ENCODE peak calls at places on chromosome 13, in five cellular contexts. One of them, this sample, is unnamed.

GRCh38 chr13:113926301-113926761 is 47.5 kb downstream of the C13orf46 start:
- DNase-seq in HT1080: no peak
- DNase-seq in ELR: no peak
- DNase-seq in KG1: no peak
- DNase-seq in suprapubic skin: peak
- DNase-seq in this sample: no peak

GRCh38 chr13:64798422-64798821 is 2431.7 kb downstream of the PCDH9 start:
- DNase-seq in ELR: no peak
- DNase-seq in suprapubic skin: no peak
- DNase-seq in KG1: no peak
- DNase-seq in HT1080: no peak
- DNase-seq in this sample: no peak

GRCh38 chr13:90105276-90105675 is 1242.2 kb upstream of the MIR17HG start:
- DNase-seq in ELR: peak
- DNase-seq in KG1: no peak
- DNase-seq in suprapubic skin: no peak
- DNase-seq in HT1080: peak
- DNase-seq in this sample: no peak

GRCh38 chr13:104098421-104098820 is 1032.2 kb upstream of the SLC10A2 start:
- DNase-seq in ELR: no peak
- DNase-seq in KG1: no peak
- DNase-seq in suprapubic skin: no peak
- DNase-seq in HT1080: no peak
- DNase-seq in this sample: peak

GRCh38 chr13:111317042-111317550 is 3.3 kb upstream of the TEX29 start:
- DNase-seq in suprapubic skin: no peak
- DNase-seq in ELR: no peak
- DNase-seq in KG1: no peak
- DNase-seq in HT1080: no peak
- DNase-seq in this sample: no peak

GRCh38 chr13:48738261-48738755 is 84.6 kb downstream of the CYSLTR2 start:
- DNase-seq in suprapubic skin: no peak
- DNase-seq in KG1: no peak
- DNase-seq in HT1080: no peak
- DNase-seq in ELR: no peak
- DNase-seq in this sample: no peak

GRCh38 chr13:109687559-109688448 is 98.6 kb downstream of the IRS2 start:
- DNase-seq in suprapubic skin: no peak
- DNase-seq in KG1: no peak
- DNase-seq in ELR: no peak
- DNase-seq in HT1080: no peak
- DNase-seq in this sample: no peak

GRCh38 chr13:28100149-28101121 is at the start of gene FLT3:
- DNase-seq in HT1080: peak
- DNase-seq in suprapubic skin: no peak
- DNase-seq in ELR: peak
- DNase-seq in KG1: peak
- DNase-seq in this sample: peak

GRCh38 chr13:99378985-99379734 is 72.0 kb upstream of the GPR183 start:
- DNase-seq in ELR: no peak
- DNase-seq in HT1080: no peak
- DNase-seq in KG1: no peak
- DNase-seq in suprapubic skin: no peak
- DNase-seq in this sample: no peak

GRCh38 chr13:24269803-24270202 is 39.6 kb upstream of the C1QTNF9 start:
- DNase-seq in KG1: no peak
- DNase-seq in HT1080: no peak
- DNase-seq in ELR: peak
- DNase-seq in suprapubic skin: no peak
- DNase-seq in this sample: no peak

GRCh38 chr13:74927823-74928222 is 554.1 kb downstream of the TBC1D4 start:
- DNase-seq in ELR: no peak
- DNase-seq in suprapubic skin: no peak
- DNase-seq in KG1: no peak
- DNase-seq in HT1080: no peak
- DNase-seq in this sample: no peak